ENCODE peak calls at places on chromosomes 4 and X, in eight cellular contexts. R is EL, K is cardiac fibroblast, Q is Calu3, E is AML-193, A is NCI-H146, V is suprapubic skin, O is OCI-LY7. L is an unnamed sample.

GRCh38 chr4:150206265-150206664 is 128.0 kb downstream of the DCLK2 start:
- DNase-seq in Q (no peak), E (no peak), V (no peak), O (no peak), A (no peak), R (no peak), K (no peak), L (no peak)

GRCh38 chrX:119647552-119648420 is 41.6 kb upstream of the NKRF start:
- DNase-seq in E (no peak), A (no peak), O (no peak), V (no peak), Q (no peak), R (no peak), K (no peak), L (no peak)

GRCh38 chr4:107900508-107900907 is 30.8 kb upstream of the CYP2U1 start:
- DNase-seq in R (no peak), Q (no peak), K (no peak), V (no peak), E (no peak), O (no peak), A (no peak), L (no peak)

GRCh38 chr4:98555798-98556445 is 102.5 kb downstream of the TSPAN5 start:
- DNase-seq in V (no peak), O (no peak), K (peak; percentile 48), R (no peak), A (no peak), E (no peak), Q (no peak), L (no peak)

GRCh38 chr4:127708985-127709384 is 21.2 kb upstream of the SLC25A31 start:
- DNase-seq in Q (peak; percentile 55), E (no peak), O (no peak), V (no peak), A (no peak), R (peak; percentile 85), K (peak; percentile 95), L (no peak)

GRCh38 chrX:26649534-26649933 is 433.6 kb downstream of the MAGEB5 start:
- DNase-seq in R (no peak), V (no peak), O (peak; percentile 47), K (peak; percentile 36), A (peak; percentile 1), Q (no peak), E (peak; percentile 9), L (no peak)

GRCh38 chr4:8442596-8443358 is 2.2 kb downstream of the TRMT44 start:
- DNase-seq in V (no peak), K (no peak), Q (no peak), E (no peak), A (no peak), R (no peak), O (no peak), L (no peak)

GRCh38 chr4:170109586-170110289 is 20.0 kb upstream of the AADAT start:
- DNase-seq in A (no peak), R (no peak), K (peak; percentile 16), Q (no peak), O (no peak), E (no peak), V (no peak), L (peak; percentile 26)

GRCh38 chr4:138164218-138164617 is 77.9 kb downstream of the SLC7A11 start:
- DNase-seq in A (no peak), V (no peak), Q (no peak), O (no peak), R (peak; percentile 6), K (no peak), E (no peak), L (no peak)

GRCh38 chrX:48507246-48507645 is 1.5 kb upstream of the PORCN start:
- DNase-seq in Q (no peak), V (no peak), K (no peak), R (no peak), A (no peak), E (no peak), O (no peak), L (no peak)

GRCh38 chr4:6720202-6720699 is 4.3 kb downstream of the BLOC1S4 start:
- DNase-seq in R (peak; percentile 69), V (peak; percentile 93), K (peak; percentile 76), Q (peak; percentile 89), A (peak; percentile 78), O (peak; percentile 75), E (peak; percentile 65), L (no peak)

GRCh38 chrX:13109811-13110210 is 65.4 kb upstream of the FAM9C start:
- DNase-seq in R (peak; percentile 25), A (no peak), O (no peak), E (no peak), V (no peak), K (peak; percentile 84), Q (no peak), L (no peak)

GRCh38 chr4:158314756-158315487 is 104.6 kb downstream of the TMEM144 start:
- DNase-seq in V (no peak), R (peak; percentile 92), E (no peak), O (no peak), Q (no peak), K (peak; percentile 98), A (no peak), L (peak; percentile 97)

GRCh38 chr4:182449960-182450359 is 206.8 kb downstream of the TENM3 start:
- DNase-seq in K (peak; percentile 1), O (no peak), Q (no peak), E (no peak), A (no peak), V (no peak), R (no peak), L (no peak)

GRCh38 chr4:6327220-6327917 is 57.7 kb downstream of the WFS1 start:
- DNase-seq in K (peak; percentile 69), A (peak; percentile 65), Q (peak; percentile 84), R (peak; percentile 63), O (peak; percentile 78), V (peak; percentile 87), E (peak; percentile 51), L (no peak)

GRCh38 chrX:18983711-18984380 is at the start of gene PHKA2:
- DNase-seq in O (no peak), A (peak; percentile 68), K (peak; percentile 58), E (no peak), R (peak; percentile 57), Q (peak; percentile 74), V (peak; percentile 67), L (peak; percentile 10)

GRCh38 chr4:68904786-68905185 is 46.8 kb downstream of the UGT2A3 start:
- DNase-seq in A (peak; percentile 80), Q (peak; percentile 41), E (no peak), O (no peak), R (no peak), K (no peak), V (no peak), L (no peak)

GRCh38 chrX:13764284-13764683 is 29.7 kb downstream of the OFD1 start:
- DNase-seq in Q (no peak), K (no peak), O (no peak), A (no peak), E (no peak), R (no peak), V (no peak), L (no peak)

GRCh38 chr4:147236806-147237205 is 244.1 kb upstream of the EDNRA start:
- DNase-seq in K (peak; percentile 72), Q (no peak), O (no peak), R (no peak), A (no peak), V (no peak), E (no peak), L (no peak)

GRCh38 chrX:54246866-54247265 is 63.8 kb upstream of the FAM120C start:
- DNase-seq in E (no peak), K (peak; percentile 15), O (no peak), R (no peak), Q (no peak), A (no peak), V (no peak), L (peak; percentile 8)

GRCh38 chr4:76665139-76665538 is 230.1 kb downstream of the SHROOM3 start:
- DNase-seq in O (no peak), Q (peak; percentile 80), R (peak; percentile 64), V (no peak), A (no peak), E (no peak), K (peak; percentile 37), L (no peak)

GRCh38 chr4:107665001-107665400 is 55.0 kb downstream of the PAPSS1 start:
- DNase-seq in Q (no peak), E (no peak), A (no peak), R (peak; percentile 9), K (peak; percentile 52), V (no peak), O (no peak), L (peak; percentile 29)

GRCh38 chrX:41733939-41734338 is 10.0 kb downstream of the GPR82 start:
- DNase-seq in O (peak; percentile 90), Q (no peak), R (no peak), A (no peak), E (no peak), V (no peak), K (no peak), L (no peak)

GRCh38 chr4:55013431-55013955 is 111.9 kb downstream of the KDR start:
- DNase-seq in V (no peak), Q (no peak), E (no peak), A (no peak), O (no peak), R (no peak), K (no peak), L (no peak)

GRCh38 chrX:1442016-1442665 is 10.6 kb downstream of the ASMTL start:
- DNase-seq in K (no peak), E (no peak), O (no peak), R (no peak), Q (no peak), A (no peak), V (peak; percentile 22), L (no peak)

GRCh38 chr4:133866328-133866699 is 335.3 kb downstream of the PABPC4L start:
- DNase-seq in E (no peak), Q (no peak), K (peak; percentile 1), V (no peak), A (no peak), O (no peak), R (no peak), L (no peak)

GRCh38 chr4:145061325-145061920 is 36.6 kb downstream of the ANAPC10 start:
- DNase-seq in A (peak; percentile 12), E (peak; percentile 73), K (peak; percentile 82), R (peak; percentile 54), Q (no peak), O (peak; percentile 60), V (no peak), L (no peak)